ENCODE peak calls at places on chromosome 16, in eight cellular contexts. P, K, U, X, J, D, M and B are unnamed samples.
A peak's percentile ranks its signal among the peaks of the same experiment; 100 is the strongest.

GRCh38 chr16:62363451-62363850 is 327.2 kb upstream of the CDH8 start:
- DNase-seq in U (no peak), D (no peak), J (no peak), M (no peak), K (no peak), P (no peak), X (no peak), B (no peak)

GRCh38 chr16:11231367-11231970 is 24.5 kb downstream of the SOCS1 start:
- DNase-seq in K (no peak), J (no peak), X (no peak), M (no peak), P (no peak), D (no peak), U (no peak), B (no peak)

GRCh38 chr16:69709456-69710084 is 16.8 kb downstream of the NQO1 start:
- DNase-seq in X (peak; percentile 54), K (no peak), J (peak; percentile 79), P (peak; percentile 81), U (no peak), D (no peak), M (no peak), B (peak; percentile 28)

GRCh38 chr16:12580809-12581208 is 222.9 kb downstream of the CPPED1 start:
- DNase-seq in D (no peak), X (no peak), K (no peak), J (no peak), P (no peak), M (no peak), U (no peak), B (no peak)

GRCh38 chr16:68227183-68227793 is 8.6 kb downstream of the ESRP2 start:
- DNase-seq in X (no peak), P (no peak), K (no peak), J (no peak), D (no peak), M (no peak), U (no peak), B (no peak)

GRCh38 chr16:19912445-19913305 is 28.0 kb upstream of the GPRC5B start:
- DNase-seq in J (peak; percentile 57), X (peak; percentile 33), M (no peak), K (no peak), P (peak; percentile 17), U (no peak), D (no peak), B (no peak)

GRCh38 chr16:30602595-30603277 is 7.5 kb downstream of the ZNF689 start:
- DNase-seq in U (no peak), D (no peak), X (no peak), M (no peak), J (no peak), P (peak; percentile 16), K (no peak), B (no peak)

GRCh38 chr16:47887496-47887895 is 268.3 kb downstream of the ABCC12 start:
- DNase-seq in M (no peak), P (peak; percentile 35), X (peak; percentile 74), J (peak; percentile 38), D (no peak), U (no peak), K (no peak), B (peak; percentile 47)

GRCh38 chr16:28876016-28876659 is 2.1 kb upstream of the ATP2A1 start:
- DNase-seq in M (no peak), U (no peak), P (no peak), K (no peak), X (no peak), J (no peak), D (no peak), B (no peak)

GRCh38 chr16:30142672-30143346 is 19.8 kb upstream of the MAPK3 start:
- DNase-seq in J (no peak), M (no peak), P (no peak), D (no peak), U (no peak), X (no peak), K (no peak), B (no peak)

GRCh38 chr16:1333149-1333812 is at the start of gene BAIAP3:
- DNase-seq in K (peak; percentile 46), P (peak; percentile 35), X (peak; percentile 73), J (no peak), D (no peak), M (no peak), U (peak; percentile 57), B (no peak)

GRCh38 chr16:81429045-81429521 is 15.5 kb upstream of the CMIP start:
- DNase-seq in D (no peak), X (peak; percentile 41), K (no peak), U (no peak), P (peak; percentile 62), J (peak; percentile 46), M (no peak), B (peak; percentile 58)